ENCODE peak calls at places on chromosomes 13 and 19, in ten cellular contexts. N is mesendoderm; X is CD4-positive, CD25-positive, alpha-beta regulatory T cell; Q is A673; F is astrocyte; K is substantia nigra; U is esophagus squamous epithelium; A is ascending aorta; O is CD4-positive, alpha-beta T cell; L is kidney. D is an unnamed sample.
A peak's percentile ranks its signal among the peaks of the same experiment; 100 is the strongest.

GRCh38 chr19:40740747-40741146 is 9.5 kb downstream of the ACTMAP start:
- DNase-seq in U (no peak), O (no peak), A (no peak), N (no peak), F (no peak), X (no peak), Q (no peak), L (no peak), K (peak; percentile 64), D (no peak)

GRCh38 chr13:106649495-106649894 is 81.6 kb upstream of the ARGLU1 start:
- DNase-seq in U (no peak), K (no peak), A (no peak), O (no peak), N (no peak), F (peak; percentile 51), X (no peak), L (peak; percentile 54), Q (no peak), D (no peak)

GRCh38 chr19:6663236-6664187 is 6.4 kb downstream of the TNFSF14 start:
- DNase-seq in K (no peak), N (no peak), A (no peak), L (no peak), F (no peak), O (no peak), Q (peak; percentile 14), X (no peak), U (no peak), D (peak; percentile 72)

GRCh38 chr13:49098771-49099512 is 121.2 kb upstream of the MLNR start:
- DNase-seq in U (no peak), X (peak; percentile 17), L (no peak), Q (no peak), A (no peak), F (no peak), K (peak; percentile 10), N (peak; percentile 48), O (no peak), D (no peak)

GRCh38 chr19:8459520-8460260 is 14.9 kb downstream of the HNRNPM start:
- DNase-seq in Q (no peak), O (no peak), X (no peak), A (no peak), K (no peak), F (peak; percentile 75), L (no peak), U (no peak), N (no peak), D (no peak)

GRCh38 chr13:23467048-23467931 is 33.8 kb upstream of the SACS start:
- DNase-seq in L (no peak), F (no peak), U (no peak), A (no peak), N (no peak), Q (no peak), O (no peak), X (no peak), K (peak; percentile 43), D (peak; percentile 79)

GRCh38 chr19:1261863-1262686 is 7.1 kb upstream of the CIRBP start:
- DNase-seq in Q (no peak), K (peak; percentile 35), F (peak; percentile 71), A (peak; percentile 85), X (no peak), L (peak; percentile 97), U (no peak), O (no peak), N (no peak), D (peak; percentile 90)

GRCh38 chr13:36157475-36157874 is 26.3 kb upstream of the DCLK1 start:
- DNase-seq in U (no peak), F (no peak), L (no peak), A (no peak), Q (peak; percentile 87), O (no peak), X (no peak), K (no peak), N (no peak), D (no peak)

GRCh38 chr19:45320997-45321775 is 1.5 kb downstream of the CKM start:
- DNase-seq in Q (no peak), N (no peak), A (no peak), U (no peak), L (no peak), K (no peak), F (no peak), O (no peak), X (no peak), D (no peak)

GRCh38 chr19:2424686-2425621 is 2.4 kb downstream of the TIMM13 start:
- DNase-seq in A (no peak), K (no peak), U (no peak), Q (peak; percentile 92), O (no peak), N (peak; percentile 84), X (no peak), L (no peak), F (peak; percentile 59), D (peak; percentile 86)

GRCh38 chr19:18543814-18544475 is 572 bp upstream of the FKBP8 start:
- DNase-seq in F (peak; percentile 27), X (peak; percentile 95), N (peak; percentile 91), A (peak; percentile 26), K (peak; percentile 50), O (peak; percentile 61), L (peak; percentile 75), U (peak; percentile 22), Q (peak; percentile 89), D (peak; percentile 89)

GRCh38 chr19:29668746-29669609 is 3.7 kb downstream of the PLEKHF1 start:
- DNase-seq in N (no peak), X (no peak), O (no peak), Q (no peak), L (no peak), U (no peak), K (no peak), A (no peak), F (no peak), D (peak; percentile 78)

GRCh38 chr13:85536706-85537105 is 262.5 kb downstream of the SLITRK6 start:
- DNase-seq in Q (no peak), L (no peak), O (no peak), K (no peak), N (no peak), U (no peak), F (no peak), X (no peak), A (no peak), D (no peak)

GRCh38 chr19:42132030-42132628 is at the start of gene POU2F2:
- DNase-seq in X (peak; percentile 93), F (no peak), O (peak; percentile 81), N (peak; percentile 37), K (no peak), Q (no peak), U (no peak), A (peak; percentile 40), L (peak; percentile 85), D (peak; percentile 96)

GRCh38 chr13:27408074-27408473 is 16.3 kb upstream of the GTF3A start:
- DNase-seq in F (no peak), Q (no peak), X (no peak), N (no peak), U (no peak), K (no peak), O (no peak), A (no peak), L (no peak), D (no peak)

GRCh38 chr13:98050041-98050466 is 92.8 kb upstream of the FARP1 start:
- DNase-seq in O (no peak), F (no peak), Q (no peak), K (no peak), X (no peak), A (no peak), U (no peak), N (no peak), L (no peak), D (no peak)

GRCh38 chr13:95679722-95680121 is 2.8 kb downstream of the DNAJC3 start:
- DNase-seq in U (no peak), L (no peak), Q (no peak), O (no peak), N (no peak), X (no peak), K (no peak), A (no peak), F (no peak), D (no peak)

GRCh38 chr13:50006426-50007135 is 8.7 kb upstream of the KCNRG start:
- DNase-seq in L (no peak), N (no peak), Q (no peak), F (peak; percentile 21), K (no peak), X (no peak), O (no peak), A (no peak), U (no peak), D (no peak)

GRCh38 chr19:51083181-51083580 is 494 bp upstream of the KLK14 start:
- DNase-seq in A (no peak), L (no peak), U (no peak), O (no peak), Q (no peak), K (no peak), X (no peak), F (no peak), N (no peak), D (no peak)

DNA sequence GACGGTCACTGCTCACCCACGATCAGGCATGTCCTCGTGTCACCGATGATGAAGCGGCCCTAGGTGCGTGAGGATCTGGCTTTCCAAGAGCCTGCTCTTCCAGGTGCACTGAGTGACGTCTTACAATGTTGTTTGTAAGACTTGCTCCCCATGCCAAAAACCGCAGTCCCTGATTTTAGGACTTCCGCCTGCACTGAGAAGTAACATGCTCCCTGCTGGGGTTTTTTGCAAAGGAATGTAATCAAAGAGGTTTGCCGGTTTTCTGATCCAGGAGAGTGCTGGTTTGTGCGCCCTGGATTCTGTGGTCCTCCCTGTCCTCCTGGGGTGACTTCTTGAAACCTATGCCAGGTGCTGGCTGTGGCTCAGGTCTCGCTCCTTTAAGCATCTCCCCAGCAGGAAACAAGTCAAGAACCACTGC is 38.8 kb downstream of the MYO9B start:
- DNase-seq in X (no peak), N (peak; percentile 81), F (peak; percentile 56), U (no peak), Q (peak; percentile 69), O (no peak), K (no peak), A (no peak), L (no peak), D (no peak)
- H3K27ac ChIP-seq in X (no peak overlapping the region), N (no peak overlapping the region), F (no peak overlapping the region), U (peak overlapping the region; percentile 40), Q (peak overlapping the region; percentile 57), O (no peak overlapping the region), K (no peak overlapping the region), A (peak overlapping the region; percentile 63), L (no peak overlapping the region), D (peak overlapping the region; percentile 1)

GRCh38 chr13:110877737-110878136 is 37.1 kb downstream of the ANKRD10 start:
- DNase-seq in A (no peak), O (no peak), U (no peak), F (no peak), N (no peak), K (no peak), Q (no peak), X (no peak), L (no peak), D (no peak)
- H3K27ac ChIP-seq in A (no peak overlapping the region), O (no peak overlapping the region), U (no peak overlapping the region), F (no peak overlapping the region), N (no peak overlapping the region), K (no peak overlapping the region), Q (no peak overlapping the region), X (no peak overlapping the region), L (no peak overlapping the region), D (no peak overlapping the region)

GRCh38 chr19:55320844-55321419 is 4.2 kb downstream of the TMEM150B start:
- DNase-seq in F (no peak), A (no peak), Q (no peak), O (no peak), L (no peak), N (no peak), K (no peak), U (no peak), X (no peak), D (no peak)
- H3K27ac ChIP-seq in F (no peak overlapping the region), A (no peak overlapping the region), Q (no peak overlapping the region), O (no peak overlapping the region), L (no peak overlapping the region), N (no peak overlapping the region), K (no peak overlapping the region), U (no peak overlapping the region), X (no peak overlapping the region), D (no peak overlapping the region)

GRCh38 chr19:4035582-4035981 is 28.0 kb downstream of the PIAS4 start:
- DNase-seq in X (no peak), L (no peak), F (peak; percentile 23), A (no peak), N (no peak), K (no peak), U (no peak), O (no peak), Q (no peak), D (no peak)
- H3K27ac ChIP-seq in X (no peak overlapping the region), L (no peak overlapping the region), F (no peak overlapping the region), A (no peak overlapping the region), N (no peak overlapping the region), K (peak overlapping the region; percentile 98), U (no peak overlapping the region), O (no peak overlapping the region), Q (no peak overlapping the region), D (no peak overlapping the region)